ENCODE peak calls at places on chromosomes 4 and X, in four cellular contexts. B is transverse colon, I is tibial nerve, S is ovary. W is an unnamed sample.

GRCh38 chr4:104531390-104531789 is 36.7 kb upstream of the CXXC4 start:
- DNase-seq in B (no peak), I (no peak), S (no peak), W (no peak)

GRCh38 chr4:41507292-41507933 is 30.5 kb upstream of the LIMCH1 start:
- DNase-seq in B (no peak), I (no peak), S (no peak), W (no peak)

GRCh38 chrX:110836982-110837381 is 41.4 kb upstream of the CHRDL1 start:
- DNase-seq in B (no peak), I (no peak), S (no peak), W (no peak)

GRCh38 chr4:7172946-7173345 is 19.4 kb upstream of the SORCS2 start:
- DNase-seq in B (no peak), I (peak), S (peak), W (no peak)

GRCh38 chrX:121851033-121851432 is 803.6 kb downstream of the GLUD2 start:
- DNase-seq in B (no peak), I (no peak), S (no peak), W (no peak)

GRCh38 chrX:74232859-74233258 is 71.1 kb upstream of the ZCCHC13 start:
- DNase-seq in B (no peak), I (no peak), S (no peak), W (no peak)

GRCh38 chr4:106715825-106716224 is 320.3 kb downstream of the DKK2 start:
- DNase-seq in B (no peak), I (no peak), S (no peak), W (no peak)

GRCh38 chr4:41385486-41385885 is 128.8 kb downstream of the UCHL1 start:
- DNase-seq in B (no peak), I (no peak), S (no peak), W (no peak)

GRCh38 chr4:26062221-26062620 is 148.2 kb downstream of the SMIM20 start:
- DNase-seq in B (no peak), I (no peak), S (no peak), W (no peak)

GRCh38 chr4:27616166-27616565 is 755.5 kb downstream of the STIM2 start:
- DNase-seq in B (no peak), I (no peak), S (no peak), W (no peak)

GRCh38 chrX:53294024-53294648 is 12.8 kb upstream of the IQSEC2 start:
- DNase-seq in B (no peak), I (no peak), S (no peak), W (no peak)

GRCh38 chr4:2827071-2827873 is 16.4 kb upstream of the ADD1 start:
- DNase-seq in B (no peak), I (no peak), S (no peak), W (peak)

GRCh38 chrX:16842684-16843083 is 27.5 kb downstream of the RBBP7 start:
- DNase-seq in B (no peak), I (no peak), S (no peak), W (no peak)

GRCh38 chr4:164215113-164215741 is 538.7 kb upstream of the SMIM31 start:
- DNase-seq in B (no peak), I (no peak), S (no peak), W (no peak)

GRCh38 chr4:126455865-126456264 is 1141.1 kb downstream of the FAT4 start:
- DNase-seq in B (no peak), I (no peak), S (no peak), W (no peak)

GRCh38 chrX:54066841-54067240 is 22.6 kb upstream of the PHF8 start:
- DNase-seq in B (no peak), I (no peak), S (no peak), W (no peak)

GRCh38 chr4:9947168-9948062 is 73.9 kb downstream of the SLC2A9 start:
- DNase-seq in B (no peak), I (no peak), S (no peak), W (no peak)

GRCh38 chrX:54570332-54570731 is 40.3 kb downstream of the GNL3L start:
- DNase-seq in B (no peak), I (no peak), S (no peak), W (no peak)

GRCh38 chr4:46146993-46147392 is 23.1 kb upstream of the GABRG1 start:
- DNase-seq in B (no peak), I (no peak), S (no peak), W (no peak)

GRCh38 chrX:72487661-72488060 is 85.0 kb downstream of the HDAC8 start:
- DNase-seq in B (no peak), I (no peak), S (no peak), W (no peak)

GRCh38 chr4:80361329-80361900 is 25.9 kb downstream of the CFAP299 start:
- DNase-seq in B (no peak), I (no peak), S (no peak), W (no peak)

GRCh38 chrX:12610079-12610478 is 181.1 kb upstream of the PRPS2 start:
- DNase-seq in B (no peak), I (no peak), S (no peak), W (no peak)

GRCh38 chr4:156970501-156971167 is 965 bp downstream of the PDGFC start:
- DNase-seq in B (peak), I (peak), S (peak), W (no peak)

GRCh38 chr4:153151535-153152452 is 52.4 kb upstream of the TRIM2 start:
- DNase-seq in B (peak), I (no peak), S (peak), W (peak)

GRCh38 chr4:23455482-23455881 is 434.4 kb downstream of the PPARGC1A start:
- DNase-seq in B (no peak), I (no peak), S (no peak), W (no peak)

GRCh38 chrX:107675823-107676555 is 47.7 kb downstream of the PRPS1 start:
- DNase-seq in B (no peak), I (no peak), S (no peak), W (no peak)

GRCh38 chr4:121421594-121421993 is 40.8 kb upstream of the QRFPR start:
- DNase-seq in B (no peak), I (no peak), S (no peak), W (no peak)

GRCh38 chrX:26581086-26581485 is 365.1 kb downstream of the MAGEB5 start:
- DNase-seq in B (no peak), I (no peak), S (no peak), W (no peak)

GRCh38 chr4:89894654-89895652 is at the start of gene MMRN1:
- DNase-seq in B (no peak), I (no peak), S (no peak), W (no peak)

GRCh38 chr4:84342161-84342560 is 156.9 kb downstream of the NKX6-1 start:
- DNase-seq in B (no peak), I (no peak), S (no peak), W (no peak)

GRCh38 chr4:41400296-41400695 is 137.7 kb upstream of the LIMCH1 start:
- DNase-seq in B (no peak), I (no peak), S (no peak), W (no peak)

GRCh38 chr4:61462451-61463326 is 262.6 kb downstream of the ADGRL3 start:
- DNase-seq in B (no peak), I (no peak), S (no peak), W (no peak)

GRCh38 chr4:19478791-19479190 is 772.9 kb upstream of the SLIT2 start:
- DNase-seq in B (no peak), I (no peak), S (no peak), W (no peak)

GRCh38 chr4:7416745-7417432 is 17.8 kb downstream of the PSAPL1 start:
- DNase-seq in B (peak), I (no peak), S (peak), W (no peak)

GRCh38 chrX:69097451-69098236 is 67.6 kb downstream of the PJA1 start:
- DNase-seq in B (no peak), I (no peak), S (no peak), W (no peak)

GRCh38 chrX:148049441-148049840 is 68.3 kb downstream of the FMR1NB start:
- DNase-seq in B (no peak), I (no peak), S (no peak), W (no peak)

DNA sequence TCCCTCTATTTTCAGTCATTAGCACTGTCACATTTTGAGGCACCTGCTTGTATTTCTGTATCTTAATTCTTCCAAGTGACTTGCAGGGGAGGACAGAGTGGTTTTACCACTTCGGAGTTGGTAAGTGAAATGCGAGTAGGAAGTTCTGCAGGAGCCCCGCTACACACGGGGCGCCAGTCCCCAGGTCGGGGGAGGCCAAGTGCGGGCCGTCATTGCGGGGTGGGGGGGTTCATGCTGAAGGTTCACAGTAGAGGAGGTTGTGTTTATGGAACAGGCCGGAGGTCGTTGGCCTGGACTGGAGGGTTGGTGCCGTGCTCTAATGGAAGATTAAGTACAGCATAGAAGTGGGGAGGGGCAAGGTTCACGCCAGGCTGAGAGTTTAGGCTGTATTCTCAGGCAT is 44.0 kb downstream of the LRP2BP start:
- DNase-seq in B (no peak), I (no peak), S (no peak), W (no peak)
- TF ChIP-seq POLR2A in B (no peak), I (no peak), S (no peak), W (no peak)

DNA sequence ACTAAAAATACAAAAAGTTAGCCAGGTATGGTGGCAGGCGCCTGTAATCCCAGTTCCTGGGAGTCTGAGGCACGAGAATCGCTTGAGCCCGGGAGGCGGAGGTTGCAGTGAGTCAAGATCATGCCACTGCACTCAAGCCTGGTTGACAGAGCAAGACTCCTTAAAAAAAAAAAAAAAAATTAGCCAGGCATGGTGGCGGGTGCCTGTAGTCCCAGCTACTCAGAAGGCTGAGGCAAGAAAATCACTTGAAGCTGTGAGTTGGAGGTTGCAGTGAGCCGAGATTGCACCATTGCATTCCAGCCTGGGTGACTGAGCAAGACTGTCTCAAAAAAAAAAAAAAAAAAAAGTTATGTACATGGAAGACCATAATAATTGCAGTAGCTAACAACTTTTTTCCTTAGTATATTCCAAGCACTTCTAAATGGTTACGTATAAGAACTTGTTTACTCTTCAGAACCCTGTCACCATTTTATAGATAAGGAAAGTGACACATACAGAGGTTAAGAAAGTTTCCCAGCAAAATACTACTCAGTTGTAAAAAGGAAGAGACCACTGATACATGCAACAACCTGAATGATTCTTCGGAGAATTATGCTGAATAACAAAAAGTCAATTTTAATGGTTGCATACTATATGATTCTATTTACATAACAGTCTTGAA is 24.5 kb downstream of the RUFY3 start:
- DNase-seq in B (no peak), I (no peak), S (no peak), W (no peak)
- TF ChIP-seq POLR2A in B (no peak), I (no peak), S (no peak), W (no peak)

DNA sequence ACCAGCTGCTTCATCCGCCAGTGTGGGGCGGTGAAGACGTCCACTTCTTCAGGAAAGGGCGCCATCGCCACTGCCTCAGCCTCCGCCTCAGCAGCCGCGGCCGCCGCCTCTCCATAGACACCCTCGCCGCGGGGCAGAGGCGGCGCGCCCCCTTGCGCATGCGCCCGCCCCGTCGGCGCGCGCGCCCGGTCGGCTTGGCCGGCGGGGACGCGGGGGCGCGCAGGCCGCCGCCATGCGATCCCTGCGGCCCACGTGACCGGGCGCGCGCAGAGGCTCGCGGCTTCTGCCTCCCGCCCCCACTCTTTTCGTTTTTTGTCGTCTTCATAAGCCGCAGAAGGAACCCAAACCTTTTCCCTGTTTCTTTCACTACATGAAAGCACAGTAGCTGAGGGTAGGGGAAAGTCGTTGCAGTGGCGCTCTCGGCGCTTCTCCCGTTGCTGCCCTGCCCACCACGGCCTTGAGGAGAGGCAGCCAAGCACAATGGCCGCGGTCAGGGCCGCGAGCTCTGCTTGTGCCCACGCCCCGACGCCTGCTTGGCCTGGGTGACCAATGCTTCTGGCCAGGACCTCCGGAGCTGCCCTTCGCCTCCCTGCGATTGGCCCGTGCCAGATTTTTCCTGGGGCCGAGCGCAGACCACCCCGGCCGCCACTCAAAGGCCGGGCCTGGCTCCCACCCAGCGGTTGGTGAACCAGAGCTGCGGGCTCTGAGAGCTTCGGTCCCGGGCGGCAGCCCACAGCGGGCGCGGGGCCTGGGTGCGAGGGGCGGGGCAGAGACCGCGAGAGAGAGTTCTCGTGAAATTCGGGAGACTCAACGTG is at the start of gene FBXL5:
- DNase-seq in B (peak), I (peak), S (peak), W (peak)
- TF ChIP-seq POLR2A in B (peak), I (peak), S (peak), W (peak)

GRCh38 chrX:48071064-48071985 is at the start of gene ZNF630:
- DNase-seq in B (peak), I (peak), S (peak), W (peak)
- TF ChIP-seq POLR2A in B (peak), I (no peak), S (peak), W (peak)

DNA sequence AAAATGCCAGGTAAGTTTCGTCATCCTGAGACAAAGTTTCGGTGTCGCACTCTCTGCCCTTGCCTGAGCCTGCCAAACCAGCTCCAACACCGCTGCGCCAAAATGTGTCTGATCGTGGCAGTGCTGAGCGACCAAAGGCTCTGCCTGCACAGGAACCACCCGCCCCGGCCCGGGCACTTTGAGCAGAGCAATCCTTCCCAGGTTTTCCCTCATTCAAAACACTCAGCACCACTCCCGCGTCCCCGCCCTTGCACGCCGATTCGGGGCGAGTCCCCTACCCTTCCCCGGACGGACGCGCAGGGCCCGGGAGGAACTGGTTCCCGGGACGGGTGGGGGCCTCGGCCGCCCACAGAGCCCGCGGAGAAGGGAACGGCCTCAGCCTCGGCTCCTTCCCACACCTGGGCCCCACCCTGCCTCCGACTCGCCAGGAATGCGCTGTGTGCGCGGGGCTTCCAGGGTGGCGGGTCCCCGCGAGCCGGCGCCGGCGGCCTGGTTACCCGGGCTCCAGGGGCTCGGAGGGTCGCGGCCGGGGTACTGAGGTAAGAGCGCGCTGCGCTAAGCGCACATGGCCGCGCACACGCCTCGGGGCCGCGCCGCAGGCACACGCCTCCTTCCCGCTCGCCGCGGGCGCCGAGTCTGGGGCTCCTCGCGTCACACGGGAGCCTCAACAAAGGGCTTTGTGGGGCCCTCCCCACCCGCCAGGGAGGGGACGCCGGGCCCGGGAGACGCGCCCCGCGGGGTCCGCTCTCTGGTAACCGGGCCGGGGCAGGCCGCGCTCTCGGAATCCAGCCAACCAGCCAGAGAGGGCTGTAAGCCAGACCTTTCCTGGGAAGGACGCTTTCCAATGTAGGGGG is at the start of gene C4orf36:
- DNase-seq in B (peak), I (peak), S (peak), W (peak)
- TF ChIP-seq POLR2A in B (no peak), I (no peak), S (no peak), W (no peak)

GRCh38 chrX:15336023-15336413 is 695 bp upstream of the PIGA start:
- DNase-seq in B (peak), I (no peak), S (no peak), W (no peak)
- TF ChIP-seq POLR2A in B (no peak), I (no peak), S (no peak), W (no peak)

GRCh38 chr4:127968565-127968964 is 3.4 kb downstream of the ABHD18 start:
- DNase-seq in B (no peak), I (no peak), S (no peak), W (no peak)

GRCh38 chr4:127959794-127960193 is 5.2 kb downstream of the MFSD8 start:
- DNase-seq in B (no peak), I (no peak), S (no peak), W (no peak)

GRCh38 chr4:127965803-127966175 is 583 bp downstream of the ABHD18 start:
- DNase-seq in B (peak), I (no peak), S (no peak), W (peak)

GRCh38 chr4:127967141-127967775 is 2.1 kb downstream of the ABHD18 start:
- DNase-seq in B (no peak), I (no peak), S (no peak), W (no peak)

GRCh38 chr4:127965062-127965802 is at the start of the genes ABHD18 and MFSD8:
- DNase-seq in B (peak), I (peak), S (peak), W (peak)
- TF ChIP-seq POLR2A in B (peak), I (peak), S (peak), W (peak)

DNA sequence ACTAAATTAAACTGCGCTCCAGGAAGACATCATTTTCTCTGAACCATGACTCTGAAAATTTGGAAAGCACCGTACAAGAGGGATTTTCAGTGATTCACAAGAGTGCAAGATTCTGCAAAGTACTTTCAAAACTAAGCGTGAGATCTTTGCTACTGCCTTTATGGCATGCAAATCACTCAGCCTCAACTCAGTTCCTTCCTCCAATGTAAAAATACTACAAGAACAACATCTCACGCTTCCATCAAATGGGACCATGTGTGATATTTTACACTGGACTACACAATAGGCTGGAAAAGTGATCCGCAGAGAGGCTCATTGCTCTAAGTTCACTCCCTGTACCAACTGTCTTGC is 682 bp upstream of the IL15 start:
- DNase-seq in B (no peak), I (no peak), S (no peak), W (peak)
- TF ChIP-seq POLR2A in B (no peak), I (no peak), S (no peak), W (peak)

GRCh38 chr4:11799182-11799581 is 370.5 kb upstream of the HS3ST1 start:
- DNase-seq in B (peak), I (no peak), S (no peak), W (no peak)

GRCh38 chr4:11805837-11806236 is 377.1 kb upstream of the HS3ST1 start:
- DNase-seq in B (no peak), I (no peak), S (no peak), W (no peak)

GRCh38 chr4:11801466-11802446 is 373.1 kb upstream of the HS3ST1 start:
- DNase-seq in B (no peak), I (no peak), S (no peak), W (no peak)
- TF ChIP-seq POLR2A in B (no peak), I (no peak), S (no peak), W (no peak)

W was measured in GM12891.